ENCODE peak calls at places on chromosomes 1 and 21, in ten cellular contexts. S is A549, F is heart left ventricle, G is IMR-90, J is uterus, L is K562, E is esophagus squamous epithelium, A is ovary, B is Peyer's patch, N is testis. K is an unnamed sample.

GRCh38 chr1:160127865-160128523 is 12.4 kb downstream of the ATP1A2 start:
- DNase-seq in N (no peak), L (peak), J (no peak), G (peak), A (no peak), F (no peak), E (no peak), S (peak), B (no peak), K (peak)

GRCh38 chr1:226934483-226935237 is 5.4 kb upstream of the COQ8A start:
- DNase-seq in E (no peak), G (no peak), B (no peak), A (no peak), L (no peak), N (no peak), F (no peak), S (no peak), J (no peak), K (no peak)

GRCh38 chr21:45540601-45540970 is 1.7 kb downstream of the SLC19A1 start:
- DNase-seq in E (no peak), F (peak), B (peak), L (no peak), J (no peak), A (no peak), N (no peak), G (no peak), S (no peak), K (no peak)

GRCh38 chr1:187390157-187390556 is 561.4 kb downstream of the PLA2G4A start:
- DNase-seq in A (no peak), N (no peak), S (peak), B (no peak), F (no peak), J (no peak), L (no peak), G (peak), E (no peak), K (no peak)

GRCh38 chr1:27816921-27817630 is 13.5 kb upstream of the PPP1R8 start:
- DNase-seq in G (peak), B (no peak), N (no peak), A (no peak), S (no peak), F (no peak), E (no peak), J (no peak), L (no peak), K (no peak)

GRCh38 chr1:117499071-117499470 is 106.8 kb upstream of the TENT5C start:
- DNase-seq in L (no peak), A (no peak), S (no peak), J (no peak), G (peak), B (no peak), F (no peak), E (no peak), N (no peak), K (no peak)

GRCh38 chr21:40284481-40284880 is 417.2 kb downstream of the PCP4 start:
- DNase-seq in L (no peak), G (no peak), J (no peak), S (no peak), F (no peak), A (no peak), N (no peak), B (no peak), E (no peak), K (no peak)

GRCh38 chr1:115545096-115545720 is 96.6 kb upstream of the VANGL1 start:
- DNase-seq in J (no peak), E (no peak), F (no peak), G (no peak), N (no peak), S (peak), B (no peak), L (no peak), A (no peak), K (no peak)

GRCh38 chr1:63691672-63692425 is 82.0 kb upstream of the ROR1 start:
- DNase-seq in A (peak), F (peak), L (peak), B (peak), S (peak), J (peak), N (peak), G (peak), E (no peak), K (peak)

GRCh38 chr1:173532237-173532636 is 55.1 kb downstream of the PRDX6 start:
- DNase-seq in F (no peak), E (no peak), J (no peak), B (no peak), L (no peak), G (no peak), N (no peak), S (no peak), A (no peak), K (no peak)

GRCh38 chr1:76799700-76800099 is 67.6 kb upstream of the ST6GALNAC5 start:
- DNase-seq in E (no peak), S (no peak), N (no peak), A (no peak), B (no peak), L (no peak), G (no peak), J (no peak), F (no peak), K (no peak)

GRCh38 chr21:25176637-25177412 is 430.5 kb downstream of the MRPL39 start:
- DNase-seq in L (no peak), E (no peak), S (no peak), A (no peak), F (no peak), B (no peak), J (no peak), N (no peak), G (peak), K (no peak)

GRCh38 chr1:19435851-19436465 is 49.4 kb downstream of the CAPZB start:
- DNase-seq in G (peak), A (no peak), J (no peak), L (no peak), B (no peak), N (no peak), S (no peak), E (no peak), F (no peak), K (peak)

GRCh38 chr1:6359568-6360496 is 33.7 kb downstream of the ACOT7 start:
- DNase-seq in A (peak), S (no peak), E (no peak), B (peak), G (peak), N (peak), L (peak), J (peak), F (peak), K (no peak)

GRCh38 chr1:199410462-199410861 is 617.0 kb upstream of the NR5A2 start:
- DNase-seq in L (no peak), N (no peak), B (no peak), A (no peak), J (no peak), E (no peak), F (no peak), S (no peak), G (no peak), K (no peak)

GRCh38 chr1:37486680-37487618 is 12.6 kb downstream of the ZC3H12A start:
- DNase-seq in L (peak), S (peak), N (peak), B (peak), J (peak), E (no peak), F (peak), G (peak), A (peak), K (peak)

GRCh38 chr21:31509108-31510017 is 150.1 kb upstream of the SOD1 start:
- DNase-seq in E (no peak), A (no peak), F (no peak), L (peak), S (peak), N (no peak), B (peak), G (no peak), J (no peak), K (no peak)

GRCh38 chr21:46226920-46227599 is 1.5 kb downstream of the LSS start:
- DNase-seq in J (no peak), E (no peak), F (no peak), S (no peak), L (peak), A (no peak), B (no peak), N (peak), G (peak), K (no peak)

GRCh38 chr1:111204211-111204883 is 3.9 kb upstream of the DENND2D start:
- DNase-seq in G (no peak), N (peak), F (peak), E (peak), J (no peak), L (no peak), B (peak), S (no peak), A (peak), K (peak)

GRCh38 chr1:245748246-245748645 is 593.5 kb downstream of the KIF26B start:
- DNase-seq in J (no peak), N (no peak), F (no peak), A (no peak), L (no peak), B (no peak), S (no peak), E (no peak), G (no peak), K (no peak)

GRCh38 chr21:46111193-46111571 is 13.3 kb downstream of the COL6A2 start:
- DNase-seq in A (peak), F (no peak), S (no peak), G (no peak), J (no peak), E (no peak), L (no peak), B (no peak), N (no peak), K (peak)

GRCh38 chr1:36400825-36401601 is 3.3 kb upstream of the LSM10 start:
- DNase-seq in S (no peak), L (peak), G (peak), J (peak), F (peak), A (no peak), E (peak), B (peak), N (peak), K (peak)

GRCh38 chr1:9909222-9910046 is 635 bp downstream of the CTNNBIP1 start:
- DNase-seq in B (peak), N (peak), S (no peak), J (peak), E (peak), G (no peak), F (peak), A (peak), L (peak), K (peak)

GRCh38 chr1:65235867-65236805 is 73.2 kb upstream of the DNAJC6 start:
- DNase-seq in A (no peak), N (no peak), E (no peak), L (peak), S (no peak), F (no peak), B (no peak), G (peak), J (no peak), K (no peak)

GRCh38 chr1:161098161-161099068 is at the start of gene KLHDC9:
- DNase-seq in N (peak), A (peak), L (no peak), B (peak), G (peak), E (no peak), F (peak), J (peak), S (peak), K (peak)

GRCh38 chr1:228298471-228298870 is 90.6 kb downstream of the OBSCN start:
- DNase-seq in B (no peak), G (no peak), J (no peak), L (no peak), F (no peak), S (no peak), A (no peak), N (no peak), E (no peak), K (no peak)

GRCh38 chr1:21337010-21337437 is 46.8 kb upstream of the ECE1 start:
- DNase-seq in F (no peak), E (no peak), L (no peak), B (no peak), G (no peak), S (no peak), N (no peak), A (no peak), J (no peak), K (no peak)

GRCh38 chr1:90154711-90155110 is 159.8 kb downstream of the ZNF326 start:
- DNase-seq in L (no peak), B (no peak), E (no peak), S (no peak), J (no peak), N (no peak), G (no peak), F (no peak), A (no peak), K (no peak)

GRCh38 chr1:221308534-221309511 is 429.6 kb downstream of the HLX start:
- DNase-seq in J (peak), N (no peak), L (no peak), G (no peak), F (no peak), B (no peak), S (no peak), E (no peak), A (no peak), K (no peak)

GRCh38 chr1:204150702-204151561 is 912 bp downstream of the ETNK2 start:
- DNase-seq in G (no peak), E (no peak), A (peak), F (no peak), S (no peak), B (no peak), J (peak), N (peak), L (no peak), K (no peak)
- TF ChIP-seq CTCF in G (no peak), E (no peak), A (no peak), F (no peak), S (no peak), B (no peak), J (no peak), N (no peak), L (no peak), K (no peak)

DNA sequence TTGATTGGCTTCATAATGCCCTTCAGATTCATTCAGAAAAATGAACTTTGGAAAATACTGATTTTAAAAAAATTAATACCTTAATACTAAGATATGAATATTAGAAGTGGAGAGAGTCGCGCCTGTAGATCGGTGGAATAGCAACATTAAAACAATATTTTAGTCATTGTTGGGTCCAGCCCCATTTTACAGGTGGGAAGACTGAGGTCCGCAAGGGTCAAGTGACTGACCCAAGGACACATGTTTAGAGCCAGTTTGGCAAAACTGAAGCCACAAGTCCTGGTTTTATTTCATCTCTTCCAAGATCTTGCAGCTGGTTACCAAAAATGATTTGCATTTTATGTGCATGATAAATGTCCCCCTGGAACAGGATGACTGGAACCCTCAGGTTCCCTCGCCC is 113.6 kb upstream of the TMEM51 start:
- DNase-seq in A (no peak), E (no peak), J (no peak), S (no peak), B (no peak), F (no peak), L (no peak), G (no peak), N (no peak), K (no peak)
- TF ChIP-seq POLR2A in A (no peak), E (no peak), J (no peak), S (no peak), B (no peak), F (no peak), L (no peak), G (no peak), N (no peak), K (no peak)

GRCh38 chr1:31671556-31672201 is 27.0 kb upstream of the PEF1 start:
- DNase-seq in A (peak), J (no peak), E (no peak), N (no peak), L (no peak), S (no peak), B (no peak), G (peak), F (no peak), K (no peak)

GRCh38 chr1:31669786-31670582 is 25.3 kb upstream of the PEF1 start:
- DNase-seq in S (peak), J (peak), G (peak), N (peak), F (peak), B (peak), A (peak), L (peak), E (no peak), K (peak)

GRCh38 chr1:31671147-31671546 is 26.5 kb upstream of the PEF1 start:
- DNase-seq in S (no peak), A (no peak), J (no peak), B (no peak), F (no peak), L (no peak), G (no peak), E (no peak), N (no peak), K (no peak)

GRCh38 chr1:31669433-31669785 is 24.7 kb upstream of the PEF1 start:
- DNase-seq in N (no peak), L (no peak), J (no peak), B (no peak), S (no peak), E (no peak), G (no peak), A (no peak), F (no peak), K (no peak)

DNA sequence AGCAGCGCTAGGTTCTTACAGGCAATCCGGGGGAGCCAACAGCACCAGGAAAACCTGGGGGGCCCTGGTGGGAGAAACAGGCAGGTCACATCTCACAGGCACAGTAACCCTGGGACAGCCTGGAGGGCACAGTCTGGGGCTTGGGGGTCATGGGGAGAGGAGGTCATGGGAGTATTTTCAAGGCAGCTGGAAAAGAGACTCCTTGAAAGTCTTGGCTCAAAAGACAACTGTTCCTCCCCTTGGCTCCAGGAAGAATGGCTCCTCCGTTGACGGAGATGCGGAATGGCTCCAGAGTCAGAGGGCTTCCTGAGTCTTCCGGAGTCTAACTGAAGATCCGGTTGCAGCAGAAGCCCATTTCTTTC is 25.9 kb upstream of the PEF1 start:
- DNase-seq in G (no peak), B (no peak), S (no peak), E (no peak), N (no peak), A (no peak), F (no peak), L (no peak), J (no peak), K (no peak)
- H3K4me3 ChIP-seq in G (no peak), B (peak), S (no peak), E (no peak), N (no peak), A (peak), F (peak), L (no peak), J (peak), K (peak)

GRCh38 chr1:47507921-47508894 is 70.4 kb downstream of the FOXD2 start:
- DNase-seq in B (peak), E (no peak), J (peak), A (no peak), G (no peak), N (peak), L (peak), S (peak), F (peak), K (no peak)

GRCh38 chr1:47506053-47506452 is 68.2 kb downstream of the FOXD2 start:
- DNase-seq in A (no peak), S (no peak), G (no peak), N (no peak), J (no peak), F (no peak), E (no peak), L (no peak), B (no peak), K (no peak)

GRCh38 chr1:47502746-47503370 is 65.0 kb downstream of the FOXD2 start:
- DNase-seq in A (no peak), L (no peak), B (no peak), N (no peak), S (no peak), J (no peak), E (no peak), G (no peak), F (no peak), K (no peak)

GRCh38 chr1:47507140-47507539 is 69.3 kb downstream of the FOXD2 start:
- DNase-seq in L (no peak), G (no peak), J (no peak), A (no peak), E (no peak), N (no peak), B (no peak), F (no peak), S (no peak), K (no peak)

GRCh38 chr1:47505267-47505666 is 67.4 kb downstream of the FOXD2 start:
- DNase-seq in S (no peak), J (no peak), G (no peak), B (no peak), F (no peak), E (no peak), L (no peak), N (no peak), A (no peak), K (no peak)
- TF ChIP-seq CTCF in S (no peak), J (no peak), G (no peak), B (no peak), F (no peak), E (no peak), L (no peak), N (no peak), A (no peak), K (no peak)

DNA sequence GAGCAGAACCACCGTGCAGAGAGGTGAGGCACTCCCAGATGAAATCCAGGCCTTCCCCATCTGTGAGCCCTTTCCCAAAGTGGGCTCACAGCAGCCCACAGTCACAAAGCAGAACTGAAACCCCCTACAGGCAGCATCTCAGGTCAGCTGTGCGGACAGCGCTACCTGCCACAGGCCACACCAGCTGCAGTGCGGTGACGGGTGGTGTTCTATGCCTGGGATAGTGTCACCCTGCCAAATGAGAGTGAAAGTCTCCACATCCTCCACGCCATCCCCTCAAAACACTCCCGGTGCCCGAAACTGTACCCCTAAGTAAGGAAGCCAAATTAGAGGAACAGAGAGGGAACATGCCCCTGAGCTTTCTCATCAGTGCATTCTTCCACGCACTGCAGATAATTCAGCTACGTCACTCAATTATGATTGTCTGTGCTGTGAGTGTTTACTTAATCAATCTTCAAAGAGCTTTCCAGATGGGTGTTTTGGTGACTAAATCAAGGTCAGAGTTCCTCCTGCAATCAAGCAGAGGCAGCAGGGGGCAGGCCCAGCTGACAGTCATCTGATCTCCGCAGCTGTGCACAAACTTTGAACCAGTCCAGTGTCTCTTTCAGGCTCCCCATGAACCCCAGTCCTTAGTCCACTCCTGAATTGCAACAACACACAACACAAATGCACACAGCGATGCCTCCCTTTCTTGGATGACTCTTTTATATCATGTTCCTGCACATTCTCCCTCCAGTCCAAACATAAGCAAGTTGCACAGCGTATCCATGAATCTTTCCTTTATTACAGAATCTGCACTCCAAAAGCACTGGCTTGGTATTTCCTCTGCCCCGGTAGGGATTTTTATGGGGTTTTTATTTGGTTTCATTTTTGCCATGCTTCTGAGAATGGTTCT is 150.0 kb downstream of the TOMM20 start:
- DNase-seq in S (no peak), N (peak), E (no peak), L (peak), B (peak), G (peak), A (no peak), F (peak), J (peak), K (peak)
- TF ChIP-seq POLR2A in S (no peak), N (no peak), E (peak), L (no peak), B (no peak), G (peak), A (no peak), F (no peak), J (no peak), K (peak)

K was measured in gastrocnemius medialis.